ENCODE peak calls at places on chromosomes 13 and 19, in six cellular contexts. G, B, L, I, A and C are unnamed samples.

GRCh38 chr13:27338816-27339215 is 68.2 kb downstream of the RASL11A start:
- DNase-seq in G (no peak), L (no peak), I (no peak), B (no peak), A (no peak), C (peak)

GRCh38 chr19:40321566-40322270 is 26.5 kb downstream of the C19orf47 start:
- DNase-seq in I (no peak), A (no peak), B (no peak), L (no peak), G (no peak), C (no peak)

GRCh38 chr13:52599853-52600603 is 42.2 kb upstream of the HNRNPA1L2 start:
- DNase-seq in A (peak), B (no peak), I (peak), L (peak), G (peak), C (peak)

GRCh38 chr19:3961007-3961406 is 9.9 kb downstream of the DAPK3 start:
- DNase-seq in L (no peak), G (no peak), A (no peak), B (no peak), I (no peak), C (no peak)

GRCh38 chr19:56097776-56098175 is 23.3 kb downstream of the ZNF787 start:
- DNase-seq in B (no peak), A (no peak), I (no peak), G (no peak), L (no peak), C (no peak)

GRCh38 chr19:13978721-13979191 is 26.4 kb downstream of the DCAF15 start:
- DNase-seq in G (no peak), B (no peak), A (no peak), I (no peak), L (peak), C (no peak)

GRCh38 chr13:91960947-91961346 is 562.5 kb downstream of the GPC5 start:
- DNase-seq in G (no peak), A (no peak), B (no peak), L (no peak), I (no peak), C (no peak)

GRCh38 chr19:18470153-18470552 is 32.2 kb upstream of the ISYNA1 start:
- DNase-seq in G (no peak), I (peak), L (peak), A (peak), B (no peak), C (peak)

GRCh38 chr19:10214784-10215183 is 16.3 kb downstream of the S1PR2 start:
- DNase-seq in A (no peak), G (peak), I (no peak), B (no peak), L (no peak), C (no peak)

GRCh38 chr19:38228491-38229439 is 4.7 kb upstream of the DPF1 start:
- DNase-seq in L (peak), A (no peak), B (no peak), I (peak), G (no peak), C (peak)

GRCh38 chr19:1045247-1045603 is 5.3 kb downstream of the ABCA7 start:
- DNase-seq in L (no peak), G (no peak), I (no peak), A (peak), B (no peak), C (peak)